ENCODE peak calls at places on chromosomes 16 and 17, in five cellular contexts. One of them, this sample, is unnamed.

GRCh38 chr17:75094871-75095399 is 7.2 kb downstream of the SLC16A5 start:
- DNase-seq in CD8-positive, alpha-beta T cell: no peak
- DNase-seq in astrocyte of the spinal cord: no peak
- DNase-seq in lower leg skin: no peak
- DNase-seq in neural crest cell: no peak
- DNase-seq in this sample: no peak

GRCh38 chr17:55784666-55785065 is 33.8 kb downstream of the PCTP start:
- DNase-seq in CD8-positive, alpha-beta T cell: no peak
- DNase-seq in astrocyte of the spinal cord: no peak
- DNase-seq in neural crest cell: no peak
- DNase-seq in lower leg skin: no peak
- DNase-seq in this sample: no peak

GRCh38 chr16:57305159-57305811 is 20.8 kb upstream of the PLLP start:
- DNase-seq in CD8-positive, alpha-beta T cell: no peak
- DNase-seq in lower leg skin: no peak
- DNase-seq in astrocyte of the spinal cord: no peak
- DNase-seq in neural crest cell: no peak
- DNase-seq in this sample: no peak

GRCh38 chr16:57668259-57668563 is at the start of gene ADGRG3:
- DNase-seq in CD8-positive, alpha-beta T cell: no peak
- DNase-seq in neural crest cell: no peak
- DNase-seq in astrocyte of the spinal cord: no peak
- DNase-seq in lower leg skin: no peak
- DNase-seq in this sample: no peak

GRCh38 chr16:73122604-73123386 is 74.9 kb upstream of the ZFHX3 start:
- DNase-seq in lower leg skin: no peak
- DNase-seq in neural crest cell: no peak
- DNase-seq in CD8-positive, alpha-beta T cell: no peak
- DNase-seq in astrocyte of the spinal cord: peak
- DNase-seq in this sample: peak

GRCh38 chr17:68759002-68759342 is 157.8 kb upstream of the FAM20A start:
- DNase-seq in lower leg skin: no peak
- DNase-seq in CD8-positive, alpha-beta T cell: no peak
- DNase-seq in astrocyte of the spinal cord: no peak
- DNase-seq in neural crest cell: no peak
- DNase-seq in this sample: no peak

GRCh38 chr17:44972953-44973352 is 4.8 kb upstream of the C1QL1 start:
- DNase-seq in CD8-positive, alpha-beta T cell: no peak
- DNase-seq in lower leg skin: no peak
- DNase-seq in neural crest cell: no peak
- DNase-seq in astrocyte of the spinal cord: no peak
- DNase-seq in this sample: peak

GRCh38 chr17:9309216-9309615 is 266.4 kb downstream of the STX8 start:
- DNase-seq in lower leg skin: no peak
- DNase-seq in astrocyte of the spinal cord: no peak
- DNase-seq in neural crest cell: no peak
- DNase-seq in CD8-positive, alpha-beta T cell: no peak
- DNase-seq in this sample: no peak

GRCh38 chr17:80441133-80441578 is 26.2 kb downstream of the ENDOV start:
- DNase-seq in neural crest cell: peak
- DNase-seq in astrocyte of the spinal cord: peak
- DNase-seq in lower leg skin: no peak
- DNase-seq in CD8-positive, alpha-beta T cell: peak
- DNase-seq in this sample: peak

GRCh38 chr17:9974460-9975381 is 69.7 kb upstream of the RCVRN start:
- DNase-seq in neural crest cell: no peak
- DNase-seq in CD8-positive, alpha-beta T cell: no peak
- DNase-seq in lower leg skin: no peak
- DNase-seq in astrocyte of the spinal cord: no peak
- DNase-seq in this sample: no peak

GRCh38 chr17:64063766-64064224 is 43.4 kb upstream of the ICAM2 start:
- DNase-seq in neural crest cell: peak
- DNase-seq in CD8-positive, alpha-beta T cell: peak
- DNase-seq in lower leg skin: no peak
- DNase-seq in astrocyte of the spinal cord: no peak
- DNase-seq in this sample: peak

GRCh38 chr16:6020162-6020980 is 922.8 kb upstream of the EEF2KMT start:
- DNase-seq in CD8-positive, alpha-beta T cell: no peak
- DNase-seq in lower leg skin: no peak
- DNase-seq in neural crest cell: no peak
- DNase-seq in astrocyte of the spinal cord: no peak
- DNase-seq in this sample: no peak

GRCh38 chr17:32297424-32297823 is 31.8 kb downstream of the RHBDL3 start:
- DNase-seq in astrocyte of the spinal cord: no peak
- DNase-seq in neural crest cell: no peak
- DNase-seq in lower leg skin: no peak
- DNase-seq in CD8-positive, alpha-beta T cell: no peak
- DNase-seq in this sample: no peak

GRCh38 chr17:49338883-49339282 is 23.2 kb downstream of the ZNF652 start:
- DNase-seq in neural crest cell: no peak
- DNase-seq in CD8-positive, alpha-beta T cell: no peak
- DNase-seq in lower leg skin: no peak
- DNase-seq in astrocyte of the spinal cord: no peak
- DNase-seq in this sample: no peak

GRCh38 chr16:85781685-85782370 is 17.5 kb downstream of the EMC8 start:
- DNase-seq in astrocyte of the spinal cord: peak
- DNase-seq in lower leg skin: no peak
- DNase-seq in CD8-positive, alpha-beta T cell: no peak
- DNase-seq in neural crest cell: no peak
- DNase-seq in this sample: peak

GRCh38 chr17:29744121-29744520 is 121.4 kb upstream of the CORO6 start:
- DNase-seq in CD8-positive, alpha-beta T cell: no peak
- DNase-seq in neural crest cell: no peak
- DNase-seq in lower leg skin: no peak
- DNase-seq in astrocyte of the spinal cord: no peak
- DNase-seq in this sample: no peak

GRCh38 chr17:79574108-79574507 is 36.7 kb downstream of the RBFOX3 start:
- DNase-seq in astrocyte of the spinal cord: no peak
- DNase-seq in neural crest cell: no peak
- DNase-seq in CD8-positive, alpha-beta T cell: no peak
- DNase-seq in lower leg skin: no peak
- DNase-seq in this sample: peak

GRCh38 chr17:64535357-64535756 is 28.6 kb downstream of the CEP95 start:
- DNase-seq in astrocyte of the spinal cord: peak
- DNase-seq in neural crest cell: no peak
- DNase-seq in CD8-positive, alpha-beta T cell: no peak
- DNase-seq in lower leg skin: no peak
- DNase-seq in this sample: no peak

GRCh38 chr17:22669721-22670120 is 977.4 kb downstream of the KCNJ18 start:
- DNase-seq in CD8-positive, alpha-beta T cell: no peak
- DNase-seq in lower leg skin: no peak
- DNase-seq in astrocyte of the spinal cord: no peak
- DNase-seq in neural crest cell: no peak
- DNase-seq in this sample: peak

GRCh38 chr16:31110106-31111034 is 2.2 kb downstream of the BCKDK start:
- DNase-seq in CD8-positive, alpha-beta T cell: no peak
- DNase-seq in astrocyte of the spinal cord: no peak
- DNase-seq in neural crest cell: no peak
- DNase-seq in lower leg skin: no peak
- DNase-seq in this sample: no peak

GRCh38 chr16:65725156-65725845 is 603.4 kb upstream of the CDH11 start:
- DNase-seq in neural crest cell: no peak
- DNase-seq in CD8-positive, alpha-beta T cell: no peak
- DNase-seq in astrocyte of the spinal cord: peak
- DNase-seq in lower leg skin: no peak
- DNase-seq in this sample: no peak

GRCh38 chr17:4953461-4953961 is 2.6 kb downstream of the ENO3 start:
- DNase-seq in CD8-positive, alpha-beta T cell: no peak
- DNase-seq in astrocyte of the spinal cord: peak
- DNase-seq in neural crest cell: no peak
- DNase-seq in lower leg skin: no peak
- DNase-seq in this sample: no peak

GRCh38 chr17:80146121-80147034 is 550 bp downstream of the EIF4A3 start:
- DNase-seq in CD8-positive, alpha-beta T cell: peak
- DNase-seq in neural crest cell: no peak
- DNase-seq in astrocyte of the spinal cord: no peak
- DNase-seq in lower leg skin: no peak
- DNase-seq in this sample: no peak

GRCh38 chr16:86676216-86676800 is 98.0 kb downstream of the FOXL1 start:
- DNase-seq in CD8-positive, alpha-beta T cell: no peak
- DNase-seq in neural crest cell: no peak
- DNase-seq in astrocyte of the spinal cord: peak
- DNase-seq in lower leg skin: no peak
- DNase-seq in this sample: peak

GRCh38 chr17:15942207-15942833 is 2.6 kb upstream of the ADORA2B start:
- DNase-seq in lower leg skin: no peak
- DNase-seq in astrocyte of the spinal cord: no peak
- DNase-seq in CD8-positive, alpha-beta T cell: no peak
- DNase-seq in neural crest cell: no peak
- DNase-seq in this sample: no peak

GRCh38 chr16:46746821-46747776 is 1.0 kb downstream of the MYLK3 start:
- DNase-seq in neural crest cell: no peak
- DNase-seq in CD8-positive, alpha-beta T cell: no peak
- DNase-seq in astrocyte of the spinal cord: no peak
- DNase-seq in lower leg skin: no peak
- DNase-seq in this sample: no peak

GRCh38 chr17:35087731-35088646 is 24.5 kb upstream of the RFFL start:
- DNase-seq in neural crest cell: peak
- DNase-seq in CD8-positive, alpha-beta T cell: no peak
- DNase-seq in astrocyte of the spinal cord: peak
- DNase-seq in lower leg skin: peak
- DNase-seq in this sample: peak

GRCh38 chr17:10087333-10087732 is 111.1 kb downstream of the GAS7 start:
- DNase-seq in CD8-positive, alpha-beta T cell: no peak
- DNase-seq in astrocyte of the spinal cord: no peak
- DNase-seq in lower leg skin: no peak
- DNase-seq in neural crest cell: no peak
- DNase-seq in this sample: no peak

GRCh38 chr17:61345825-61346628 is 53.6 kb upstream of the TBX2 start:
- DNase-seq in CD8-positive, alpha-beta T cell: no peak
- DNase-seq in lower leg skin: no peak
- DNase-seq in astrocyte of the spinal cord: no peak
- DNase-seq in neural crest cell: no peak
- DNase-seq in this sample: no peak

GRCh38 chr17:61352771-61353170 is 46.9 kb upstream of the TBX2 start:
- DNase-seq in lower leg skin: no peak
- DNase-seq in neural crest cell: no peak
- DNase-seq in astrocyte of the spinal cord: no peak
- DNase-seq in CD8-positive, alpha-beta T cell: no peak
- DNase-seq in this sample: no peak

GRCh38 chr17:61351745-61352407 is 47.8 kb upstream of the TBX2 start:
- DNase-seq in lower leg skin: no peak
- DNase-seq in neural crest cell: no peak
- DNase-seq in astrocyte of the spinal cord: no peak
- DNase-seq in CD8-positive, alpha-beta T cell: no peak
- DNase-seq in this sample: no peak

GRCh38 chr17:61352408-61352770 is 47.3 kb upstream of the TBX2 start:
- DNase-seq in astrocyte of the spinal cord: no peak
- DNase-seq in lower leg skin: no peak
- DNase-seq in CD8-positive, alpha-beta T cell: no peak
- DNase-seq in neural crest cell: no peak
- DNase-seq in this sample: no peak

DNA sequence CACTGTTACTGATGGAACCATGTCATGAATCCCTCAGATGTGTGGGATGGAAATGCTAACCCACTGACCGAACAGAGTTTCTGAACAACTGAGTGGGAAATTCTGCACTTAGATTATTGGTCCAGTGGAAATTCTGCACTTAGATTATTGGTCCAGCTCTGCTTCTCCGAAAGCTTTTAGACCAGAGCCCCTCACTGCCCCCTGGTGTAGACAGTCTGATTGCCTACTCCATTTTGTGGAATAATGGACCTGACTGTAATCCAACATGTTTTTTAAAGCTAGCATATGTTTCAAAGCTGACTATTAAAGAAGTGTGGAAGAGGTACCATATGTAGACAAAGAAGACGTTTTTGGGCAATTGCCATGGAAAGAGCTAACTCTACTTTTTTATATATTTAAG is 50.3 kb upstream of the TBX2 start:
- DNase-seq in neural crest cell: no peak
- DNase-seq in lower leg skin: no peak
- DNase-seq in astrocyte of the spinal cord: no peak
- DNase-seq in CD8-positive, alpha-beta T cell: no peak
- DNase-seq in this sample: peak
- TF ChIP-seq CTCF in neural crest cell: peak
- TF ChIP-seq CTCF in lower leg skin: no peak
- TF ChIP-seq CTCF in astrocyte of the spinal cord: peak
- TF ChIP-seq CTCF in CD8-positive, alpha-beta T cell: no peak
- TF ChIP-seq CTCF in this sample: peak

GRCh38 chr16:87682852-87683399 is 80.6 kb downstream of the JPH3 start:
- DNase-seq in neural crest cell: no peak
- DNase-seq in CD8-positive, alpha-beta T cell: no peak
- DNase-seq in lower leg skin: no peak
- DNase-seq in astrocyte of the spinal cord: no peak
- DNase-seq in this sample: no peak

GRCh38 chr16:87679593-87680271 is 77.4 kb downstream of the JPH3 start:
- DNase-seq in lower leg skin: no peak
- DNase-seq in CD8-positive, alpha-beta T cell: no peak
- DNase-seq in astrocyte of the spinal cord: no peak
- DNase-seq in neural crest cell: no peak
- DNase-seq in this sample: no peak

GRCh38 chr16:87684106-87684677 is 81.6 kb downstream of the KLHDC4 start:
- DNase-seq in CD8-positive, alpha-beta T cell: no peak
- DNase-seq in neural crest cell: no peak
- DNase-seq in astrocyte of the spinal cord: no peak
- DNase-seq in lower leg skin: no peak
- DNase-seq in this sample: no peak

GRCh38 chr16:87680272-87680644 is 78.0 kb downstream of the JPH3 start:
- DNase-seq in CD8-positive, alpha-beta T cell: no peak
- DNase-seq in astrocyte of the spinal cord: no peak
- DNase-seq in neural crest cell: no peak
- DNase-seq in lower leg skin: no peak
- DNase-seq in this sample: no peak

DNA sequence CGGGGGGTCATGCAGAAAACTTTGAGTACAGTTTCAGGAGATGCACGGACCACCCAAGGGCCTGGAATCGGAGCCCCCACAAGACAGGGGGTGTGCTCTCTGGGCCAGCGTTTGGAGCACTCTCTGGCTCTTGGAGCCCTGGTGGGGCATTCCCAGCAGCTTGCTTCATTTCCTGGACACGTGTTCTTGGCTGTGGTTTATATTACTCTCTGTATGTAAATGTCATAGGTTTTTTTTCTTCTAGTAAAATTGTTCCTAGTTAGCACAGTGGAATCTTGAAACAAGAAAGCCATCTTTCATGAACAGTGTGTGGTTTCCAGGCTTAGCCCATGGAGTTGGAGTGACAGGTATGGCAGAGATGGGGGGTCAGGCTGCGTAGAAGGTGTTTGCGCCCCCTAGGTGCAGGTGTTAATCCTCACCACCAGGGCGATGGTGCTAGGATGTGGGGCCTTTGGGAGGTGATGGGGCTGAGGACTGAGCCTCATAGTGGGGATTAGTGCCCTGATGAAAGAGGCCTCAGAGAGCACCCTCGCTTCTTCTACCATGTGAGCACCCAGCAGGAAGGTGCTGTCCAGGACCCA is 79.8 kb downstream of the JPH3 start:
- DNase-seq in neural crest cell: no peak
- DNase-seq in lower leg skin: no peak
- DNase-seq in CD8-positive, alpha-beta T cell: no peak
- DNase-seq in astrocyte of the spinal cord: peak
- DNase-seq in this sample: peak
- TF ChIP-seq CTCF in neural crest cell: peak
- TF ChIP-seq CTCF in lower leg skin: no peak
- TF ChIP-seq CTCF in CD8-positive, alpha-beta T cell: no peak
- TF ChIP-seq CTCF in astrocyte of the spinal cord: peak
- TF ChIP-seq CTCF in this sample: peak

GRCh38 chr16:648071-648785 is 937 bp upstream of the WDR90 start:
- DNase-seq in CD8-positive, alpha-beta T cell: no peak
- DNase-seq in astrocyte of the spinal cord: no peak
- DNase-seq in neural crest cell: no peak
- DNase-seq in lower leg skin: no peak
- DNase-seq in this sample: no peak
- TF ChIP-seq CTCF in CD8-positive, alpha-beta T cell: peak
- TF ChIP-seq CTCF in astrocyte of the spinal cord: peak
- TF ChIP-seq CTCF in neural crest cell: peak
- TF ChIP-seq CTCF in lower leg skin: no peak
- TF ChIP-seq CTCF in this sample: peak

GRCh38 chr16:4409081-4409932 is 7.1 kb downstream of the CORO7 start:
- DNase-seq in astrocyte of the spinal cord: no peak
- DNase-seq in lower leg skin: no peak
- DNase-seq in neural crest cell: no peak
- DNase-seq in CD8-positive, alpha-beta T cell: no peak
- DNase-seq in this sample: no peak
- TF ChIP-seq CTCF in astrocyte of the spinal cord: no peak
- TF ChIP-seq CTCF in lower leg skin: no peak
- TF ChIP-seq CTCF in neural crest cell: no peak
- TF ChIP-seq CTCF in CD8-positive, alpha-beta T cell: no peak
- TF ChIP-seq CTCF in this sample: peak

This sample was measured in fibroblast of mammary gland.